ENCODE peak calls at places on chromosomes 13 and 19, in four cellular contexts. One of them, this sample, is unnamed.

GRCh38 chr13:110388141-110388943 is 81.3 kb downstream of the COL4A2 start:
- DNase-seq in GM12878: no peak
- DNase-seq in HL-60: no peak
- DNase-seq in K562: no peak
- DNase-seq in this sample: no peak

GRCh38 chr13:108834193-108834592 is 204.8 kb downstream of the MYO16 start:
- DNase-seq in GM12878: no peak
- DNase-seq in HL-60: no peak
- DNase-seq in K562: no peak
- DNase-seq in this sample: no peak

GRCh38 chr19:49436381-49437017 is 4.8 kb downstream of the SLC17A7 start:
- DNase-seq in GM12878: no peak
- DNase-seq in HL-60: no peak
- DNase-seq in K562: peak
- DNase-seq in this sample: no peak

GRCh38 chr13:49791753-49792549 is 531 bp downstream of the KPNA3 start:
- DNase-seq in GM12878: no peak
- DNase-seq in HL-60: peak
- DNase-seq in K562: peak
- DNase-seq in this sample: peak

GRCh38 chr13:48144413-48145035 is 49.6 kb upstream of the MED4 start:
- DNase-seq in GM12878: no peak
- DNase-seq in HL-60: peak
- DNase-seq in K562: no peak
- DNase-seq in this sample: no peak

GRCh38 chr13:31236211-31236786 is 36.5 kb downstream of the B3GLCT start:
- DNase-seq in GM12878: no peak
- DNase-seq in HL-60: peak
- DNase-seq in K562: peak
- DNase-seq in this sample: no peak

GRCh38 chr19:42422576-42423461 is 4.4 kb downstream of the LIPE start:
- DNase-seq in GM12878: no peak
- DNase-seq in HL-60: no peak
- DNase-seq in K562: no peak
- DNase-seq in this sample: no peak

GRCh38 chr13:93244918-93245280 is 18.3 kb downstream of the GPC6 start:
- DNase-seq in GM12878: no peak
- DNase-seq in HL-60: no peak
- DNase-seq in K562: no peak
- DNase-seq in this sample: no peak

DNA sequence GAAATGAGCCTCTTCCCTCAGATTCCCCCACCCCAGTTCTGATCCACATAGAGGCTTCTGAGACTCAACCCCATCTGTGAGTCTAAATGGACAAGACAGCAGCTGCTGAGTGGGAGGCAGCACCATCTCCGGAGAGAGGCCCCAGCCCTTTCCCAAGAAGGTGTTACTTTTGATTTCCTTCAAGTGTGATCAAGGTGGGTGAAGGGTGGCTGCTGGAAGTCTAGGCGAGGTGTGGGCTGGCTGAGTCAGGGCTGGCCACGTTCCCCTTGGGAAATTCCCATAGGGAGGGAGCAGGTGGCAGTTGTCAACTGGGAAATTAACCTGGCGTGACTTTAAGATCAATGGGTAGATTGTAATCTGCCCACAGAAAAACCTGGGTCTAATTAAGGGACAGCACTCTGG is 148.0 kb downstream of the FOXO1 start:
- DNase-seq in GM12878: peak
- DNase-seq in HL-60: no peak
- DNase-seq in K562: no peak
- DNase-seq in this sample: no peak
- TF ChIP-seq SPI1 in GM12878: no peak
- TF ChIP-seq SPI1 in HL-60: no peak
- TF ChIP-seq SPI1 in K562: no peak
- TF ChIP-seq SPI1 in this sample: no peak

GRCh38 chr13:83589816-83590215 is 292.5 kb downstream of the SLITRK1 start:
- DNase-seq in GM12878: no peak
- DNase-seq in HL-60: no peak
- DNase-seq in K562: no peak
- DNase-seq in this sample: no peak
- TF ChIP-seq SPI1 in GM12878: no peak
- TF ChIP-seq SPI1 in HL-60: no peak
- TF ChIP-seq SPI1 in K562: no peak
- TF ChIP-seq SPI1 in this sample: no peak

DNA sequence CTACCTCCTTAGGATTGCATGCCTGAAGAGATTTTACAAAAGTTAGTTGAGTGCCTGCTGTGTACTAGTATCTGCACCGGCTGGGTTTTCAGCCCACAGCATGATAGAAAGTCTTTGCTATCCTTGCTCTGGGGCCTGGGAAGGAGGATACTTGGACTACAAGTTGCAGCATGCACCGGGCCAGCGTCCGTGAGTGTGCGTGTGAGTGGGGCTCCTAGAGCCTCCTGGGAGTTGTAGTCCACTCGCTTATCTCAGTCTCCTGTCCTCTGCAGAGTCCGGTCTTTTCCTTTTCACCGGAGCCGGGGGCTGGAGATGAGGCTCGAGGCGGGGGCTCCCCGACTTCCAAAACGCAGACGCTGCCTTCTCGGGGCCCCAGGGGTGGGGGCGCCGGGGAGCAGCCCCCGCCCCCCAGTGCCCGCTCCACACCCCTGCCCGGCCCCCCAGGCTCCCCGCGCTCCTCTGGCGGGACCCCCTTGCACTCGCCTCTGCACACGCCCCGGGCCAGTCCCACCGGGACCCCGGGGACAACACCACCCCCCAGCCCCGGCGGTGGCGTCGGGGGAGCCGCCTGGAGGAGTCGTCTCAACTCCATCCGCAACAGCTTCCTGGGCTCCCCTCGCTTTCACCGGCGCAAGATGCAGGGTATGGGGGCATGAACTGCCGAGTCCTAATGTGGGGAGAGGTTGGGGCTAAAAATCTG is 20.6 kb downstream of the BRSK1 start:
- DNase-seq in GM12878: no peak
- DNase-seq in HL-60: no peak
- DNase-seq in K562: peak
- DNase-seq in this sample: no peak
- TF ChIP-seq SPI1 in GM12878: no peak
- TF ChIP-seq SPI1 in HL-60: no peak
- TF ChIP-seq SPI1 in K562: no peak
- TF ChIP-seq SPI1 in this sample: no peak

GRCh38 chr19:29690842-29691241 is 24.2 kb downstream of the C19orf12 start:
- DNase-seq in GM12878: no peak
- DNase-seq in HL-60: peak
- DNase-seq in K562: peak
- DNase-seq in this sample: no peak
- TF ChIP-seq SPI1 in GM12878: no peak
- TF ChIP-seq SPI1 in HL-60: no peak
- TF ChIP-seq SPI1 in K562: no peak
- TF ChIP-seq SPI1 in this sample: no peak

DNA sequence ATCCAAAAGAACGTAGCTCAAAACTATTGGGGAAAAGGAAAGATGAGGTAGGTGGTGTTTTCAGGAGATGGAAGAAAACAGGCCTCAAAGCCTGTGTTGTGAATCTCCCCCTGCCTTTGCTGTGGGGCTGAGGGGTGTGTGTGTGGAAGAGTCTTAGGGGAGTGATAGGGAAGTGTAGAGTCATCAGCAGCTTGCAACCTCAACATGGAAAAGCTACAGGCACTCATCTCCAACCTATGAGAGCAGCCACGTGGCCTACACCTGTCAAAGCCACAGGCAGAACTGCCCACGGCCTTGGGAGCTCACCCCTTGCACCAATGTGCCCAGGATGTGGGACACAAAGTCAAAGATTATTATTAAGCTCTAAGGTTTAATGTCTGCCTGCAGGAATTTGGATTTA is 4.3 kb upstream of the SIGLEC12 start:
- DNase-seq in GM12878: no peak
- DNase-seq in HL-60: no peak
- DNase-seq in K562: no peak
- DNase-seq in this sample: no peak
- TF ChIP-seq SPI1 in GM12878: no peak
- TF ChIP-seq SPI1 in HL-60: no peak
- TF ChIP-seq SPI1 in K562: no peak
- TF ChIP-seq SPI1 in this sample: no peak

DNA sequence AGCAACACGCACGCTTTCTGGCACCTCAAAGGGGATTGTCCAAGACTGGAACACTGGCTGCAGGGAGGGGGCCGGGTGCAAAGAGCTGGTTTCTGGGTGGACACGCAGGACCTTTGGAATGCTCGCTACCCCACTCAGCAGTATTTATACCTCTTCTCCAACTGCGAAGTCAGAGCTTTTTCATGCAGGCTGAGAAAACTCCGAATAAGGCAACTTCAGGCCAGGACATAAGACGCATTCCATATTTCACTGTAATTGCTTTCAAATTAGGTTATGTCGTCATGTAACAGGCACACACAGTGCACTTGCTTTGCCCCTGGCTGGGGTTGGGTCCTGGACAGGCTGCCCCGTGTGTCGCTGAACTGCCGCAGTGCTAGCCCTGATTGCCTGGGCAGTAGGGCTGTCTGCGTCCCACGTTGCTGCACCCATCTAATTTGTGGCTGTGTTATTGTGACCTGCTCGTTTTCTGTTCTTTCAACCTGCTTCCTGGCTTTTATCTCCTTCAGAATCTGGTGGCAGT is 44.5 kb downstream of the ACTN4 start:
- DNase-seq in GM12878: no peak
- DNase-seq in HL-60: no peak
- DNase-seq in K562: no peak
- DNase-seq in this sample: no peak
- TF ChIP-seq SPI1 in GM12878: no peak
- TF ChIP-seq SPI1 in HL-60: no peak
- TF ChIP-seq SPI1 in K562: no peak
- TF ChIP-seq SPI1 in this sample: no peak

DNA sequence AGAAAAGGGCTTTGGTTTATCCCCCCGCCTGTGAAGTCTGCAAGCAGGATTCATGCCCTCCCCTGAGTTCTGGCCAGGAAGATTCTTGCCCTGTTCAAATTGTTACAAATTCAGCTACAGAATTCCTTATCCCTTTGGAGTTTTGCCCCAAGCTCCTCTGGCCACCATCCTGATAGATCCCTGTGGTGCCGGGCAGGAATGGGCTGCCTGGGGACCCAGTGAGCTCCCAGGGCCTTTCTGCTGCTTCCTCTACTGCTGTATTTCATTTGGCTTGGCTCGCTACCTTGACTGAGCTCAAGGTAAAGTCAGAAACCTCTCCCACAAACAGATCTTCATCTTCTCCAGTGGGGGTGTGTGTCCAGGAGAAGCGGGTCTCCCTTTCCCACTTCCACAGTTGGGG is 194.6 kb upstream of the NBEA start:
- DNase-seq in GM12878: no peak
- DNase-seq in HL-60: no peak
- DNase-seq in K562: no peak
- DNase-seq in this sample: no peak
- TF ChIP-seq SPI1 in GM12878: no peak
- TF ChIP-seq SPI1 in HL-60: no peak
- TF ChIP-seq SPI1 in K562: no peak
- TF ChIP-seq SPI1 in this sample: no peak

GRCh38 chr19:38437917-38438316 is 4.4 kb downstream of the RYR1 start:
- DNase-seq in GM12878: no peak
- DNase-seq in HL-60: no peak
- DNase-seq in K562: no peak
- DNase-seq in this sample: no peak

GRCh38 chr19:38437295-38437694 is 3.8 kb downstream of the RYR1 start:
- DNase-seq in GM12878: no peak
- DNase-seq in HL-60: no peak
- DNase-seq in K562: no peak
- DNase-seq in this sample: no peak

GRCh38 chr19:38433268-38433733 is at the start of gene RYR1:
- DNase-seq in GM12878: no peak
- DNase-seq in HL-60: no peak
- DNase-seq in K562: peak
- DNase-seq in this sample: peak

GRCh38 chr19:38430931-38431330 is 2.6 kb upstream of the RYR1 start:
- DNase-seq in GM12878: no peak
- DNase-seq in HL-60: no peak
- DNase-seq in K562: no peak
- DNase-seq in this sample: no peak

GRCh38 chr19:38434549-38435051 is 1.1 kb downstream of the RYR1 start:
- DNase-seq in GM12878: no peak
- DNase-seq in HL-60: no peak
- DNase-seq in K562: peak
- DNase-seq in this sample: no peak
- TF ChIP-seq SPI1 in GM12878: no peak
- TF ChIP-seq SPI1 in HL-60: no peak
- TF ChIP-seq SPI1 in K562: no peak
- TF ChIP-seq SPI1 in this sample: no peak

GRCh38 chr13:99496322-99497142 is 4.7 kb upstream of the TM9SF2 start:
- DNase-seq in GM12878: peak
- DNase-seq in HL-60: peak
- DNase-seq in K562: peak
- DNase-seq in this sample: no peak
- TF ChIP-seq SPI1 in GM12878: no peak
- TF ChIP-seq SPI1 in HL-60: peak
- TF ChIP-seq SPI1 in K562: no peak
- TF ChIP-seq SPI1 in this sample: peak

GRCh38 chr19:16588089-16588823 is 16.0 kb upstream of the SLC35E1 start:
- DNase-seq in GM12878: peak
- DNase-seq in HL-60: peak
- DNase-seq in K562: peak
- DNase-seq in this sample: peak
- TF ChIP-seq SPI1 in GM12878: peak
- TF ChIP-seq SPI1 in HL-60: peak
- TF ChIP-seq SPI1 in K562: peak
- TF ChIP-seq SPI1 in this sample: peak